ENCODE peak calls at places on chromosome 16, in five cellular contexts. S is CD8-positive, alpha-beta memory T cell; M is tibial artery; G is Panc1; Z is adrenal gland. J is an unnamed sample.

GRCh38 chr16:56483394-56483793 is 32.0 kb downstream of the OGFOD1 start:
- DNase-seq in S (no peak), M (no peak), G (no peak), Z (no peak), J (no peak)

GRCh38 chr16:58533751-58534470 is 18.6 kb downstream of the SETD6 start:
- DNase-seq in S (no peak), M (no peak), G (no peak), Z (peak; percentile 54), J (peak; percentile 38)

GRCh38 chr16:51031598-51031997 is 119.5 kb downstream of the SALL1 start:
- DNase-seq in S (no peak), M (no peak), G (no peak), Z (no peak), J (no peak)

GRCh38 chr16:25140459-25140858 is 28.9 kb downstream of the LCMT1 start:
- DNase-seq in S (no peak), M (no peak), G (no peak), Z (no peak), J (no peak)

GRCh38 chr16:46883690-46884512 is at the start of gene GPT2:
- DNase-seq in S (peak; percentile 51), M (peak; percentile 98), G (peak; percentile 48), Z (peak; percentile 98), J (peak; percentile 99)

GRCh38 chr16:50273888-50274770 is 7.8 kb downstream of the ADCY7 start:
- DNase-seq in S (peak; percentile 74), M (peak; percentile 66), G (no peak), Z (peak; percentile 21), J (peak; percentile 54)

GRCh38 chr16:1650131-1650530 is 27.9 kb upstream of the JPT2 start:
- DNase-seq in S (no peak), M (no peak), G (no peak), Z (no peak), J (no peak)

GRCh38 chr16:27777527-27777926 is 227.6 kb downstream of the KATNIP start:
- DNase-seq in S (no peak), M (no peak), G (no peak), Z (no peak), J (no peak)

GRCh38 chr16:50271148-50272041 is 5.0 kb downstream of the ADCY7 start:
- DNase-seq in S (no peak), M (peak; percentile 57), G (no peak), Z (no peak), J (peak; percentile 11)

GRCh38 chr16:23367564-23367963 is 65.5 kb downstream of the SCNN1B start:
- DNase-seq in S (no peak), M (no peak), G (no peak), Z (no peak), J (no peak)

GRCh38 chr16:51290410-51290809 is 139.3 kb upstream of the SALL1 start:
- DNase-seq in S (no peak), M (no peak), G (no peak), Z (no peak), J (no peak)

GRCh38 chr16:49857423-49858181 is 1.7 kb upstream of the ZNF423 start:
- DNase-seq in S (peak; percentile 32), M (peak; percentile 71), G (no peak), Z (peak; percentile 39), J (peak; percentile 65)

GRCh38 chr16:56673916-56674315 is 4.3 kb downstream of the MT1H start:
- DNase-seq in S (peak; percentile 43), M (no peak), G (no peak), Z (peak; percentile 56), J (no peak)

GRCh38 chr16:8854298-8854948 is 14.4 kb downstream of the CARHSP1 start:
- DNase-seq in S (no peak), M (no peak), G (no peak), Z (no peak), J (peak; percentile 21)

GRCh38 chr16:86835981-86836380 is 257.6 kb downstream of the FOXL1 start:
- DNase-seq in S (no peak), M (no peak), G (no peak), Z (no peak), J (no peak)

GRCh38 chr16:30382398-30383015 is at the start of gene SEPTIN1:
- DNase-seq in S (peak; percentile 86), M (no peak), G (no peak), Z (no peak), J (no peak)

GRCh38 chr16:74492976-74493375 is 71.7 kb upstream of the CLEC18B start:
- DNase-seq in S (no peak), M (no peak), G (no peak), Z (no peak), J (no peak)

GRCh38 chr16:22739077-22739476 is 74.9 kb upstream of the HS3ST2 start:
- DNase-seq in S (no peak), M (no peak), G (no peak), Z (peak; percentile 35), J (no peak)

GRCh38 chr16:80150978-80151705 is 389.7 kb upstream of the DYNLRB2 start:
- DNase-seq in S (no peak), M (no peak), G (no peak), Z (peak; percentile 19), J (no peak)

GRCh38 chr16:3762080-3762750 is 44.9 kb upstream of the TRAP1 start:
- DNase-seq in S (no peak), M (peak; percentile 51), G (no peak), Z (no peak), J (no peak)

GRCh38 chr16:10616744-10617640 is 36.6 kb upstream of the EMP2 start:
- DNase-seq in S (no peak), M (no peak), G (no peak), Z (peak; percentile 23), J (peak; percentile 82)

GRCh38 chr16:2584742-2585650 is 47.2 kb downstream of the PDPK1 start:
- DNase-seq in S (no peak), M (peak; percentile 64), G (no peak), Z (peak; percentile 85), J (peak; percentile 47)

GRCh38 chr16:67393111-67393789 is at the start of gene TPPP3:
- DNase-seq in S (peak; percentile 25), M (peak; percentile 90), G (no peak), Z (peak; percentile 87), J (peak; percentile 98)

GRCh38 chr16:50310308-50311133 is 44.2 kb downstream of the ADCY7 start:
- DNase-seq in S (no peak), M (peak; percentile 67), G (no peak), Z (no peak), J (peak; percentile 56)

GRCh38 chr16:61419771-61420170 is 616.5 kb downstream of the CDH8 start:
- DNase-seq in S (no peak), M (no peak), G (no peak), Z (no peak), J (no peak)

GRCh38 chr16:51313204-51313603 is 162.1 kb upstream of the SALL1 start:
- DNase-seq in S (no peak), M (no peak), G (no peak), Z (no peak), J (no peak)

DNA sequence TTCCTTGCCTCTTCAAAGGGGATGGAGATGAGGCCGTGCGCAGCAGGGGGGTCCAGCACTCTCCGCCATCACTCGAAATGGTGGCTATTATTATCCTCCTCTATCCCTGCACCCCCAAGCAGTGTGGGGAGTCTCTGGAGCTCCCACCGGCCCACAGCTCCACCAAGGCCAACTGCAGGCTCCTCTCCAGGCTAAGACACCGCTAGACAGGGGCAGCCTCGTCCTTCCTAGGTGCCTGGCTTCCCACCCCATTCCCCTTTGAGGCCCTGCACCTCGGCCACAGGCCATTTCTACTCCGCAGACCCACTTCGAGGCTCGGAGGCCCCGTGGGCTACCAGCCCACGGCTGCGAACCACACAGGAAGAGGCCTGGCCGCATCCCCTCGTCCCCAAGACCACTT is 39.6 kb upstream of the PABPN1L start:
- DNase-seq in S (no peak), M (no peak), G (no peak), Z (no peak), J (no peak)
- H3K4me1 ChIP-seq in S (no peaks in the 10 kb centered on the region), M (no peaks in the 10 kb centered on the region), G (peaks cover 13% of the 10 kb centered on the region), Z (peaks cover 3% of the 10 kb centered on the region), J (no peaks in the 10 kb centered on the region)

GRCh38 chr16:84795338-84796053 is 24.3 kb upstream of the CRISPLD2 start:
- DNase-seq in S (no peak), M (peak; percentile 95), G (no peak), Z (peak; percentile 62), J (peak; percentile 88)
- H3K27ac ChIP-seq in S (no peak overlapping the region), M (peak overlapping the region; percentile 66), G (no peak overlapping the region), Z (peak overlapping the region; percentile 72), J (peak overlapping the region; percentile 47)

GRCh38 chr16:85208181-85208580 is 95.9 kb upstream of the CIBAR2 start:
- DNase-seq in S (no peak), M (no peak), G (no peak), Z (no peak), J (peak; percentile 42)
- H3K4me1 ChIP-seq in S (no peaks in the 10 kb centered on the region), M (peaks cover 58% of the 10 kb centered on the region), G (peaks cover 21% of the 10 kb centered on the region), Z (peaks cover 70% of the 10 kb centered on the region), J (peaks cover 14% of the 10 kb centered on the region)

GRCh38 chr16:19555186-19555937 is at the start of gene VPS35L:
- DNase-seq in S (peak; percentile 96), M (peak; percentile 99), G (peak; percentile 95), Z (peak; percentile 99), J (peak; percentile 99)
- H3K27ac ChIP-seq in S (peak within 1 kb of the TSS; percentile 73), M (peak within 1 kb of the TSS; percentile 85), G (peak within 1 kb of the TSS; percentile 98), Z (peak within 1 kb of the TSS; percentile 90), J (peak within 1 kb of the TSS; percentile 97)

DNA sequence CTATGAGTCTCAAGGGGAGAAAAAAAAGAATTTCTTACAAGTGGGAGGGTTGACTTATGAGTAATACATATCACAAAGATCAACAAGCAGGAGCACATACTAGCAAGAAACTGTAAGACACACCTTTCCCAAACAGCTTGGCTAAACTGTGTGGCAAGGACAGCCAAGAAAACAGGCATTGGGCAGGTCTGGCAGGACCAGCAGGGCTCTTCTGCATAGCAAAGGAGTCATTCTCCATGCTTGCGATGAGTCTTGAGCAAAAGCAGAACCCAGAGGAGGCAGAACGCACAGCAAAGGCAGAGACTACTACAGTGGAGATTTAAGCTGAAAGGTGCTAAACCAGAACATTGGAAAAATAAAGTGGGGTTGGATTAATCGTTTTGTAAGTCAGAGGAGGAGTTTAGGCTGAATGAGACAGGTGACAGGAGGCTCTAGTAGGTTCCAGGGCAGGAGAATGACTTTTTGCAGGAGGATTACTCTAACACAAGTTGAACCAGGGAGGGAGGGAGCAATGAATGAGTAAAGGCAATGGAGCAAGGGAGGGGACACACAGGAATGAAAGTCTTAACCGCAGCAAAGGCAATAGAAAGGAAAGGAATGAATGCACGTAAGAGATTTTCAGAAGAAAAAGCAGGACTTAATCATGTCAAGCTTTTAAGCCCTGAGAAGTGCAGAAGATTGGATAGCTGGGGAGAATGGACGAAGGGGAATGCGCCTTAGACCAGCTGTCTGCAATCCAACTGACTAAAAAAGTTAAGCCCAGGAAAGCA is 2.7 kb downstream of the N4BP1 start:
- DNase-seq in S (no peak), M (no peak), G (no peak), Z (no peak), J (no peak)
- H3K4me1 ChIP-seq in S (peaks cover 84% of the 10 kb centered on the region), M (peaks cover 27% of the 10 kb centered on the region), G (peaks cover 7% of the 10 kb centered on the region), Z (peaks cover 62% of the 10 kb centered on the region), J (peaks cover 27% of the 10 kb centered on the region)

GRCh38 chr16:77898671-77899211 is 110.4 kb downstream of the VAT1L start:
- DNase-seq in S (no peak), M (no peak), G (no peak), Z (peak; percentile 59), J (no peak)
- H3K27ac ChIP-seq in S (no peak overlapping the region), M (no peak overlapping the region), G (no peak overlapping the region), Z (no peak overlapping the region), J (no peak overlapping the region)